ENCODE peak calls at places on chromosomes 3 and 15, in nine cellular contexts. S, A, Z, J, M, Y, R, G and E are unnamed samples.

GRCh38 chr15:72248514-72248913 is 17.5 kb upstream of the PKM start:
- DNase-seq in S (no peak), M (no peak), J (no peak), A (no peak), Z (no peak), G (no peak), R (no peak), Y (no peak), E (no peak)

GRCh38 chr3:50623840-50624474 is 7.0 kb downstream of the MAPKAPK3 start:
- DNase-seq in M (no peak), R (no peak), S (peak; percentile 34), J (no peak), Z (no peak), G (no peak), Y (no peak), A (no peak), E (peak; percentile 65)

GRCh38 chr3:113867506-113867905 is 28.9 kb downstream of the GRAMD1C start:
- DNase-seq in G (no peak), A (no peak), J (no peak), M (no peak), R (no peak), Z (no peak), Y (peak; percentile 23), S (no peak), E (no peak)

GRCh38 chr3:85304360-85304964 is 345.7 kb downstream of the CADM2 start:
- DNase-seq in S (no peak), J (no peak), R (no peak), Y (no peak), Z (no peak), A (no peak), M (peak; percentile 4), G (no peak), E (no peak)

GRCh38 chr15:82663186-82663600 is 16.0 kb upstream of the CPEB1 start:
- DNase-seq in Y (peak; percentile 9), J (no peak), A (no peak), S (peak; percentile 13), Z (peak; percentile 39), G (peak; percentile 33), M (peak; percentile 88), R (peak; percentile 58), E (no peak)

GRCh38 chr3:54863806-54864205 is 64.1 kb downstream of the LRTM1 start:
- DNase-seq in Z (no peak), J (no peak), G (no peak), A (no peak), Y (no peak), R (no peak), S (no peak), M (no peak), E (no peak)

GRCh38 chr3:162295323-162295983 is 798.8 kb downstream of the OTOL1 start:
- DNase-seq in G (no peak), A (no peak), M (no peak), R (no peak), Y (peak; percentile 78), Z (no peak), S (no peak), J (no peak), E (no peak)

GRCh38 chr3:197541756-197542539 is 13.8 kb downstream of the BDH1 start:
- DNase-seq in M (peak; percentile 73), Z (no peak), A (peak; percentile 79), Y (peak; percentile 55), G (no peak), S (no peak), J (peak; percentile 67), R (no peak), E (no peak)

GRCh38 chr15:51380999-51381806 is 39.7 kb downstream of the GLDN start:
- DNase-seq in A (peak; percentile 58), S (no peak), Z (no peak), R (peak; percentile 57), Y (no peak), J (no peak), G (no peak), M (peak; percentile 79), E (no peak)

GRCh38 chr15:67149859-67150824 is 84.7 kb downstream of the SMAD3 start:
- DNase-seq in M (peak; percentile 58), A (no peak), G (no peak), Z (no peak), R (peak; percentile 63), S (no peak), Y (peak; percentile 95), J (peak; percentile 96), E (peak; percentile 47)

GRCh38 chr3:50637012-50637411 is 20.1 kb downstream of the MAPKAPK3 start:
- DNase-seq in Z (no peak), M (no peak), J (no peak), Y (no peak), R (no peak), G (no peak), A (no peak), S (no peak), E (no peak)

GRCh38 chr3:175479800-175480199 is 620.7 kb downstream of the NAALADL2 start:
- DNase-seq in J (no peak), G (no peak), Y (no peak), S (no peak), M (no peak), Z (no peak), R (no peak), A (no peak), E (no peak)

GRCh38 chr15:74318376-74319137 is 48.9 kb downstream of the CYP11A1 start:
- DNase-seq in G (no peak), R (no peak), Z (no peak), M (no peak), S (no peak), Y (no peak), J (no peak), A (no peak), E (no peak)

GRCh38 chr3:196528639-196529233 is 13.6 kb upstream of the SMCO1 start:
- DNase-seq in A (peak; percentile 37), M (peak; percentile 89), Z (peak; percentile 65), S (peak; percentile 56), R (peak; percentile 26), Y (peak; percentile 34), G (peak; percentile 76), J (peak; percentile 23), E (peak; percentile 71)

GRCh38 chr3:147393261-147393964 is 12.9 kb downstream of the ZIC4 start:
- DNase-seq in J (no peak), M (no peak), A (peak; percentile 59), S (no peak), Y (no peak), R (no peak), Z (no peak), G (no peak), E (no peak)

GRCh38 chr3:46006646-46007045 is 11.0 kb upstream of the FYCO1 start:
- DNase-seq in Z (no peak), M (no peak), R (no peak), A (no peak), G (no peak), Y (peak; percentile 61), S (no peak), J (no peak), E (no peak)

GRCh38 chr15:48005921-48006541 is 114.8 kb upstream of the SLC24A5 start:
- DNase-seq in Z (no peak), Y (no peak), A (no peak), R (no peak), J (no peak), S (no peak), G (no peak), M (no peak), E (no peak)

GRCh38 chr15:101091080-101092017 is 160.5 kb downstream of the CHSY1 start:
- DNase-seq in Z (no peak), M (no peak), Y (peak; percentile 82), A (peak; percentile 52), R (no peak), S (no peak), G (no peak), J (peak; percentile 91), E (no peak)

GRCh38 chr3:151434151-151434890 is 26.5 kb downstream of the IGSF10 start:
- DNase-seq in G (no peak), S (no peak), Z (no peak), J (peak; percentile 36), M (no peak), A (no peak), R (no peak), Y (peak; percentile 87), E (no peak)

GRCh38 chr15:95864467-95864886 is 466.0 kb upstream of the NR2F2 start:
- DNase-seq in R (no peak), Y (no peak), M (no peak), J (no peak), A (no peak), S (no peak), Z (peak; percentile 7), G (no peak), E (no peak)

GRCh38 chr3:174218011-174218410 is 641.1 kb upstream of the NAALADL2 start:
- DNase-seq in J (no peak), Z (no peak), S (no peak), Y (no peak), R (no peak), G (no peak), A (no peak), M (no peak), E (no peak)

GRCh38 chr15:79092382-79092781 is 1.8 kb upstream of the RASGRF1 start:
- DNase-seq in A (no peak), J (no peak), M (no peak), S (no peak), Y (no peak), Z (no peak), G (no peak), R (no peak), E (no peak)

GRCh38 chr15:70289191-70289955 is 191.7 kb upstream of the TLE3 start:
- DNase-seq in Y (no peak), A (no peak), G (no peak), M (no peak), J (no peak), R (peak; percentile 25), Z (no peak), S (no peak), E (no peak)

GRCh38 chr3:126465928-126466564 is 9.6 kb downstream of the ZXDC start:
- DNase-seq in S (no peak), G (no peak), R (peak; percentile 63), A (no peak), Z (no peak), Y (no peak), M (no peak), J (no peak), E (no peak)

GRCh38 chr15:41020311-41020710 is 67.0 kb downstream of the CHAC1 start:
- DNase-seq in Y (no peak), R (no peak), G (no peak), M (no peak), J (no peak), S (no peak), Z (no peak), A (no peak), E (no peak)

GRCh38 chr3:184750684-184751083 is 38.8 kb upstream of the MAGEF1 start:
- DNase-seq in M (no peak), G (no peak), J (no peak), S (no peak), A (no peak), Z (no peak), Y (no peak), R (peak; percentile 53), E (no peak)

GRCh38 chr3:8895829-8896228 is 67.4 kb downstream of the RAD18 start:
- DNase-seq in Y (no peak), J (no peak), R (no peak), M (no peak), S (no peak), Z (no peak), A (no peak), G (no peak), E (no peak)

GRCh38 chr15:56957812-56958406 is 39.5 kb downstream of the TCF12 start:
- DNase-seq in R (no peak), Y (no peak), Z (no peak), M (no peak), S (no peak), J (no peak), G (no peak), A (no peak), E (no peak)

GRCh38 chr3:59559721-59560514 is 510.1 kb upstream of the CFAP20DC start:
- DNase-seq in M (no peak), R (no peak), J (peak; percentile 51), S (no peak), G (no peak), Z (no peak), A (no peak), Y (peak; percentile 77), E (peak; percentile 30)

GRCh38 chr15:51267047-51267713 is 71.2 kb downstream of the CYP19A1 start:
- DNase-seq in R (no peak), S (no peak), M (no peak), G (no peak), A (peak; percentile 32), Z (no peak), J (no peak), Y (no peak), E (no peak)

GRCh38 chr3:58824285-58824684 is 157.7 kb upstream of the FAM3D start:
- DNase-seq in M (peak; percentile 70), Z (no peak), J (peak; percentile 23), S (no peak), A (peak; percentile 72), Y (peak; percentile 40), G (no peak), R (peak; percentile 74), E (no peak)